ENCODE peak calls at places on chromosomes 4 and X, in four cellular contexts. One of them, this sample, is unnamed.

GRCh38 chr4:73704314-73705055 is 35.9 kb upstream of the CXCL8 start:
- DNase-seq in GM10248: no peak
- DNase-seq in gastrocnemius medialis: peak; percentile 71
- DNase-seq in brain microvascular endothelial cell: peak; percentile 99
- DNase-seq in this sample: no peak

GRCh38 chrX:2967012-2967411 is 37.9 kb upstream of the ARSD start:
- DNase-seq in GM10248: no peak
- DNase-seq in gastrocnemius medialis: no peak
- DNase-seq in brain microvascular endothelial cell: no peak
- DNase-seq in this sample: no peak

GRCh38 chrX:119853449-119853848 is 686 bp upstream of the UPF3B start:
- DNase-seq in GM10248: no peak
- DNase-seq in brain microvascular endothelial cell: no peak
- DNase-seq in gastrocnemius medialis: no peak
- DNase-seq in this sample: no peak

GRCh38 chrX:129777218-129777768 is 2.5 kb upstream of the SASH3 start:
- DNase-seq in brain microvascular endothelial cell: no peak
- DNase-seq in GM10248: peak; percentile 54
- DNase-seq in gastrocnemius medialis: no peak
- DNase-seq in this sample: no peak

GRCh38 chr4:155667538-155668511 is 1.2 kb downstream of the GUCY1A1 start:
- DNase-seq in brain microvascular endothelial cell: peak; percentile 6
- DNase-seq in gastrocnemius medialis: no peak
- DNase-seq in GM10248: peak; percentile 67
- DNase-seq in this sample: peak; percentile 66

GRCh38 chrX:10612215-10612614 is 8.2 kb downstream of the MID1 start:
- DNase-seq in brain microvascular endothelial cell: no peak
- DNase-seq in GM10248: no peak
- DNase-seq in gastrocnemius medialis: no peak
- DNase-seq in this sample: no peak

GRCh38 chrX:72051589-72051988 is 80.1 kb downstream of the RTL5 start:
- DNase-seq in GM10248: no peak
- DNase-seq in gastrocnemius medialis: no peak
- DNase-seq in brain microvascular endothelial cell: no peak
- DNase-seq in this sample: no peak

GRCh38 chr4:167887726-167888125 is 204.6 kb upstream of the ANXA10 start:
- DNase-seq in gastrocnemius medialis: no peak
- DNase-seq in GM10248: no peak
- DNase-seq in brain microvascular endothelial cell: no peak
- DNase-seq in this sample: no peak

GRCh38 chr4:985123-985830 is 1.6 kb upstream of the IDUA start:
- DNase-seq in brain microvascular endothelial cell: no peak
- DNase-seq in GM10248: peak; percentile 63
- DNase-seq in gastrocnemius medialis: peak; percentile 28
- DNase-seq in this sample: no peak

GRCh38 chrX:19544693-19545305 is 29.5 kb upstream of the MAP3K15 start:
- DNase-seq in gastrocnemius medialis: no peak
- DNase-seq in brain microvascular endothelial cell: peak; percentile 62
- DNase-seq in GM10248: peak; percentile 64
- DNase-seq in this sample: peak; percentile 34

GRCh38 chr4:162163892-162164759 is at the start of gene FSTL5:
- DNase-seq in brain microvascular endothelial cell: peak; percentile 74
- DNase-seq in gastrocnemius medialis: no peak
- DNase-seq in GM10248: peak; percentile 39
- DNase-seq in this sample: peak; percentile 94

GRCh38 chrX:20267924-20268701 is 1.4 kb upstream of the RPS6KA3 start:
- DNase-seq in brain microvascular endothelial cell: no peak
- DNase-seq in GM10248: peak; percentile 35
- DNase-seq in gastrocnemius medialis: peak; percentile 18
- DNase-seq in this sample: peak; percentile 30

GRCh38 chr4:77761595-77761994 is 57.6 kb downstream of the CNOT6L start:
- DNase-seq in brain microvascular endothelial cell: no peak
- DNase-seq in gastrocnemius medialis: no peak
- DNase-seq in GM10248: no peak
- DNase-seq in this sample: no peak

GRCh38 chr4:498328-498919 is 532 bp downstream of the ZNF721 start:
- DNase-seq in gastrocnemius medialis: no peak
- DNase-seq in GM10248: no peak
- DNase-seq in brain microvascular endothelial cell: no peak
- DNase-seq in this sample: no peak

GRCh38 chrX:120575379-120576114 is 14.8 kb upstream of the CUL4B start:
- DNase-seq in gastrocnemius medialis: no peak
- DNase-seq in GM10248: no peak
- DNase-seq in brain microvascular endothelial cell: no peak
- DNase-seq in this sample: no peak

GRCh38 chrX:66176134-66176533 is 12.1 kb downstream of the HEPH start:
- DNase-seq in brain microvascular endothelial cell: no peak
- DNase-seq in gastrocnemius medialis: no peak
- DNase-seq in GM10248: no peak
- DNase-seq in this sample: no peak

DNA sequence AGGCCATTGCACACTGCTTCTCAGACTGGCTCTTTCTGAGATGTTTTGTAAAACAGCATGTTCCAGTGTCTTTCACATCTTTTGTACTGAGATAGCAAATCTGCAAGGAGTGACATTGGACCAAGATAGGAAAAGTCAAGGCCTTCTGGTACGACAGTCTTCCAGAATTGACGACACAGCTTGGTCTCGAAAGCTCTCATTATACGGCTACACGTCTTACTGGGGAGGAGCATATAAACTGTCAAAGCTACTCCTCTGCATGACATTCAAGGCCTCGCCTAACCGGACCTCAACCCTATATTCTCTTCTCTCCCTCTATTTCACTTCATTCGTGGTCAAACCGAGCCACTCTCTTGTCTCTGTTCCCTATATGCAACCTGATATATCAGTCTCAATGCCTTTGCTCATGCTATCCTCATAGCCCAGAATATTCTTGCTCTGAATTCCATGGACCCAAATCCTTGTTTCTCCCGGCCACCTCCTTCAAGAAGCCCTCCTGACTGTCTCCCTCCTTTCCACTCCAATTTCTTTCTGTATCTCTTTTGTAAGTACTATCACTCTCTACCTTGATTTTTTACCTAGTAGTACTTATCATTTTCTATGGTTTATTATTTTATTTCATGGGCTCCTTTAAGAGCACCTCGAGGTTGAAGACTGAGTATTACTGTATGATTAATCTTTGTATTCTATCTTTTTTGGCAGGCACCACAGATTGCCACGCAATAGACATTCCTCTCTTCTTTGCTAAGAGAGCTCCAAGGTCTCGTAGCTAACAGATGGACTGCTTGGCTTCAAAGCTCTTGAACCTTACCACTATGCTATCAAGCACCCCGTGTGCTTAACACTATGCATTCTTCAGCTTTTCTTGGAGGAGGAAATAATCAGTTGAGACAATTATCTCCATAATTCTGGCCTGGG is 35.1 kb downstream of the RBM47 start:
- DNase-seq in GM10248: no peak
- DNase-seq in gastrocnemius medialis: no peak
- DNase-seq in brain microvascular endothelial cell: peak; percentile 40
- DNase-seq in this sample: no peak
- TF ChIP-seq CTCF in GM10248: no peak
- TF ChIP-seq CTCF in gastrocnemius medialis: no peak
- TF ChIP-seq CTCF in brain microvascular endothelial cell: no peak
- TF ChIP-seq CTCF in this sample: no peak

DNA sequence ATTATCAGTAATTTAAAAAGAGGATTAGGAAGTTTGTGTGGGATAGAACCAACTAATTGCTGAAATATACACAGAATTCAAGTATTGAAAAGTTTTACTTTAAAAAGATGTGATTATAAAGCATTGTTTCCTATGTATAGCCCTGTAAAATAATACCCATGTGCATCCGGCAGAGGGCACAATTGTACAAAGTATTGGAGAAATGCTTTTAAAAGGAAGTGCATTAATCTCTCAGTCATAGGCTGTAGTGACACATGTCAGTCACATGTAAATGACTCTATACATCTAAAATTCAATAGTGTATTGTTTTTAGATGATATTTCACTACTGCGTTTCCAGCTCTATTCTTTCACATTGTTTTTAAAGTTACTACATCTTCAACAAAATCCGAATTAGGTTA is 9.7 kb upstream of the GEMIN8 start:
- DNase-seq in gastrocnemius medialis: no peak
- DNase-seq in GM10248: peak; percentile 47
- DNase-seq in brain microvascular endothelial cell: peak; percentile 53
- DNase-seq in this sample: peak; percentile 39
- TF ChIP-seq CTCF in gastrocnemius medialis: peak; percentile 35
- TF ChIP-seq CTCF in GM10248: peak; percentile 47
- TF ChIP-seq CTCF in brain microvascular endothelial cell: peak; percentile 50
- TF ChIP-seq CTCF in this sample: peak; percentile 76

GRCh38 chr4:48275247-48275646 is 5.6 kb upstream of the TEC start:
- DNase-seq in GM10248: peak; percentile 33
- DNase-seq in brain microvascular endothelial cell: peak; percentile 7
- DNase-seq in gastrocnemius medialis: no peak
- DNase-seq in this sample: no peak
- TF ChIP-seq CTCF in GM10248: peak; percentile 50
- TF ChIP-seq CTCF in brain microvascular endothelial cell: peak; percentile 81
- TF ChIP-seq CTCF in gastrocnemius medialis: no peak
- TF ChIP-seq CTCF in this sample: peak; percentile 22

DNA sequence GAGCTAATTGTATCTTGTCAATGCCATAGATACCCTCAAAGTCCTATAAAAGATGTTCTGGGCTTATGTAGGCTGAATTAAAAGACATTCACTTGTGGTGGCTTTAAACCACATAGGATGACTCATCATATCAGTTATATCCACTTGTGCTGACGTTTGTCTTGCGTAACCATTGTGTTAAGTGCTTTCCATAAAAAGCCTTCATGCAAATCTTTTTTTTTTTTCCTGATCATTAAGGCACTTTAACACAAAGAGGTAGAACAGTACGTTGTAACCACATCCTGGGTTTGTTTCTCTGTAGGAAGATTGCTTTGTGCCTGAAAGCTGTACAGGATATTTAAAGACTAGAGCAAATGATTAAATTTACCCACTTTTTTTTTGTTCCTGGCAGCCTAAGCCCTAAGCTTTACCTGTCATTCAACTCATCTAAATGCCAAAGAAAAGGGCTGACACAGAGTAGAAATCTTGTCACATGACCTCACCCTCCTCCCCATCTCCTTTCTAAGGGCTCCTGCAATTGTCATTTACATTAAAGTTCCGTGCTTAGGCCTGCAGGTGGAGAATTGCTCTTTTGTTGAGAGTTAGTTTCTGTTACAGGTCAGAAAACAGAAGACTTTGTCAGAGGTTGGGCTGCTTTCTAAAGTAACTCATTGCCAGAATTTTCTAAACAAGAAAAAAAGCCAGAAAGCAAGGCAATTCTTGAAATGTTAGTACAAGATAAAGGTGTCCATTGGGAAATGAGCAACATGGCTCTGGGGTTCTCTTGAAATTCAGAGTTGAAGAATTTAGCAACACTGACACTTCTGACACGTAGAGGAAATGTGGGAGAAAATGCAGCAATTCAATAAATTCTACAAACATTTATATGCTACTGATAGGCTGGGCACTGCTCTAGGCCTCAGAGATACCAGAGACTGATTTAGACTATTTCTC is 555.6 kb downstream of the PPARGC1A start:
- DNase-seq in brain microvascular endothelial cell: peak; percentile 23
- DNase-seq in GM10248: no peak
- DNase-seq in gastrocnemius medialis: peak; percentile 13
- DNase-seq in this sample: no peak
- TF ChIP-seq CTCF in brain microvascular endothelial cell: peak; percentile 23
- TF ChIP-seq CTCF in GM10248: peak; percentile 30
- TF ChIP-seq CTCF in gastrocnemius medialis: no peak
- TF ChIP-seq CTCF in this sample: no peak

DNA sequence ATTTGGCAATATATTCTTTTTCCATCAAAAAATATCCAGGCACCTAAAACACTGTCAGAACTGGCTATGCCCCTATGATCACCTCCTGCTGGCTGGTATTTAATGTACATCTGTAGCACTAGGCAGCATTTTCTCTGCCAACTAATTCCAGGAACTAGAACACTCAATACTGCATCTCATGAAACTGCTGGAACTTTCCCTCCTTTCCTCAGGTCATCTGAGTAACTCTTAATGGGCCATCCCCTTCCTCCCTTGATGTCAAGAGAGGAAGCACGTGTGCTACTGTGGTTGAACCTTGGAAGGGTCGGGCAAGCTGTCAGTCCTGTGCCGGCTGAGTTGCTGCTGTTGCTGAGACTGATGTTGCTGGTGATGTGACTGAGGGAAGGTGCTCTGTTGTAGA is 39.4 kb downstream of the TMEM165 start:
- DNase-seq in GM10248: no peak
- DNase-seq in brain microvascular endothelial cell: no peak
- DNase-seq in gastrocnemius medialis: no peak
- DNase-seq in this sample: no peak
- TF ChIP-seq CTCF in GM10248: peak; percentile 7
- TF ChIP-seq CTCF in brain microvascular endothelial cell: peak; percentile 50
- TF ChIP-seq CTCF in gastrocnemius medialis: no peak
- TF ChIP-seq CTCF in this sample: no peak

GRCh38 chr4:18366762-18367358 is 345.3 kb upstream of the LCORL start:
- DNase-seq in GM10248: no peak
- DNase-seq in brain microvascular endothelial cell: peak; percentile 2
- DNase-seq in gastrocnemius medialis: no peak
- DNase-seq in this sample: no peak
- TF ChIP-seq CTCF in GM10248: peak; percentile 74
- TF ChIP-seq CTCF in brain microvascular endothelial cell: peak; percentile 55
- TF ChIP-seq CTCF in gastrocnemius medialis: no peak
- TF ChIP-seq CTCF in this sample: peak; percentile 58

GRCh38 chr4:115537387-115537786 is 424.0 kb upstream of the NDST4 start:
- DNase-seq in gastrocnemius medialis: no peak
- DNase-seq in GM10248: no peak
- DNase-seq in brain microvascular endothelial cell: no peak
- DNase-seq in this sample: no peak
- TF ChIP-seq CTCF in gastrocnemius medialis: no peak
- TF ChIP-seq CTCF in GM10248: peak; percentile 20
- TF ChIP-seq CTCF in brain microvascular endothelial cell: no peak
- TF ChIP-seq CTCF in this sample: no peak

GRCh38 chr4:30717208-30718020 is 2.8 kb upstream of the PCDH7 start:
- DNase-seq in gastrocnemius medialis: no peak
- DNase-seq in GM10248: peak; percentile 34
- DNase-seq in brain microvascular endothelial cell: peak; percentile 42
- DNase-seq in this sample: peak; percentile 50
- TF ChIP-seq CTCF in gastrocnemius medialis: no peak
- TF ChIP-seq CTCF in GM10248: no peak
- TF ChIP-seq CTCF in brain microvascular endothelial cell: peak; percentile 4
- TF ChIP-seq CTCF in this sample: no peak

DNA sequence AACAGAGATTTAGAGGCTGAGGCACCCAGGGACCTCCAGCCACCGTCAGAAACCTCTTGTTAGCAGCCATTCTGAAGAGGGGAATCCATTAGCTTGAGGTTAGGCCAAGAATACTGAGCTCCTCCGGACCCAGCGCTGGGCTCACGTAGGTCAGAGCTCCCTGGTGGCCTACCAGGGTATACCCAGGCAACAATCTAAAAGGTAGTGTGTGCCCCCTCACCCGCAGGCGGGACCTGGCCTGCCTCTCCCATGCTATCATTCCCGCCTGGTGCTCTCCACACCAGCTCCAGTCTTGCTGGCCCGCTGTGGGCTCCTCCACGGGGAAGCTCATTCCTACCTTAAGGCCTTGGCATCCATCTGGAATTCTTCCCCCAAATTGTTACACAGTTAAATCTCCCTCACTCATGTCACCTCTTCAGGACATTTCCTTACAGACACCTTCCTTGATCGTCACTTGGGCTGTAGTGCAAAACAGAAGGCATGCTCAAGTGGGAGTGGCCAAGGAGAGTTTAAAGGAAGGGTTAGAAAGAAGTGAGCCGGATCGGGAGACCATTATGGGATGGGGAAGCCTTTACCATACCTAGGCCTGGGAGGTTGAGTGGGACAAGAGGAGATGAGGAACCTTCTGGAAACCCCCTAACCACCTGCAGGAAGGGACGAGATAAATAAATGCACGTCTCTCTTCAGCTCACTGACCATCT is 102.5 kb downstream of the UCHL1 start:
- DNase-seq in gastrocnemius medialis: no peak
- DNase-seq in brain microvascular endothelial cell: no peak
- DNase-seq in GM10248: no peak
- DNase-seq in this sample: peak; percentile 28
- TF ChIP-seq CTCF in gastrocnemius medialis: no peak
- TF ChIP-seq CTCF in brain microvascular endothelial cell: peak; percentile 18
- TF ChIP-seq CTCF in GM10248: no peak
- TF ChIP-seq CTCF in this sample: peak; percentile 18

This sample was measured in glutamatergic neuron.